ENCODE peak calls at places on chromosome 13, in eight cellular contexts. Z, I, L, E, V, N, W and Q are unnamed samples.
A peak's percentile ranks its signal among the peaks of the same experiment; 100 is the strongest.

GRCh38 chr13:53105477-53105876 is 76.9 kb downstream of the OLFM4 start:
- DNase-seq in E (no peak), V (no peak), Z (no peak), I (no peak), W (no peak), N (no peak), L (no peak), Q (no peak)

GRCh38 chr13:51585234-51585672 is 991 bp downstream of the WDFY2 start:
- DNase-seq in E (peak; percentile 45), L (no peak), N (no peak), I (no peak), V (no peak), W (no peak), Z (peak; percentile 40), Q (no peak)

GRCh38 chr13:24854311-24854710 is 90.3 kb downstream of the RNF17 start:
- DNase-seq in Z (peak; percentile 46), I (no peak), N (no peak), L (no peak), V (no peak), E (peak; percentile 18), W (no peak), Q (peak; percentile 30)

GRCh38 chr13:54373211-54373610 is 1344.6 kb downstream of the OLFM4 start:
- DNase-seq in L (no peak), N (no peak), E (no peak), W (no peak), I (no peak), Z (no peak), V (no peak), Q (no peak)

GRCh38 chr13:29845440-29846056 is 4.9 kb downstream of the UBL3 start:
- DNase-seq in Z (peak; percentile 57), V (no peak), L (no peak), W (no peak), I (no peak), N (peak; percentile 61), E (peak; percentile 40), Q (no peak)

GRCh38 chr13:95498886-95499285 is 53.6 kb upstream of the CLDN10 start:
- DNase-seq in N (no peak), W (no peak), E (no peak), I (no peak), V (no peak), Z (no peak), L (no peak), Q (no peak)

GRCh38 chr13:98386632-98387031 is 190.3 kb downstream of the STK24 start:
- DNase-seq in I (no peak), V (no peak), W (no peak), L (no peak), E (no peak), N (no peak), Z (no peak), Q (no peak)

GRCh38 chr13:58963321-58963720 is 1200.4 kb downstream of the DIAPH3 start:
- DNase-seq in N (no peak), Z (no peak), W (no peak), E (no peak), V (no peak), I (no peak), L (no peak), Q (no peak)

GRCh38 chr13:40664100-40665060 is 2.1 kb downstream of the FOXO1 start:
- DNase-seq in L (peak; percentile 94), Z (peak; percentile 38), N (peak; percentile 49), V (peak; percentile 77), E (peak; percentile 55), I (peak; percentile 90), W (peak; percentile 69), Q (no peak)

DNA sequence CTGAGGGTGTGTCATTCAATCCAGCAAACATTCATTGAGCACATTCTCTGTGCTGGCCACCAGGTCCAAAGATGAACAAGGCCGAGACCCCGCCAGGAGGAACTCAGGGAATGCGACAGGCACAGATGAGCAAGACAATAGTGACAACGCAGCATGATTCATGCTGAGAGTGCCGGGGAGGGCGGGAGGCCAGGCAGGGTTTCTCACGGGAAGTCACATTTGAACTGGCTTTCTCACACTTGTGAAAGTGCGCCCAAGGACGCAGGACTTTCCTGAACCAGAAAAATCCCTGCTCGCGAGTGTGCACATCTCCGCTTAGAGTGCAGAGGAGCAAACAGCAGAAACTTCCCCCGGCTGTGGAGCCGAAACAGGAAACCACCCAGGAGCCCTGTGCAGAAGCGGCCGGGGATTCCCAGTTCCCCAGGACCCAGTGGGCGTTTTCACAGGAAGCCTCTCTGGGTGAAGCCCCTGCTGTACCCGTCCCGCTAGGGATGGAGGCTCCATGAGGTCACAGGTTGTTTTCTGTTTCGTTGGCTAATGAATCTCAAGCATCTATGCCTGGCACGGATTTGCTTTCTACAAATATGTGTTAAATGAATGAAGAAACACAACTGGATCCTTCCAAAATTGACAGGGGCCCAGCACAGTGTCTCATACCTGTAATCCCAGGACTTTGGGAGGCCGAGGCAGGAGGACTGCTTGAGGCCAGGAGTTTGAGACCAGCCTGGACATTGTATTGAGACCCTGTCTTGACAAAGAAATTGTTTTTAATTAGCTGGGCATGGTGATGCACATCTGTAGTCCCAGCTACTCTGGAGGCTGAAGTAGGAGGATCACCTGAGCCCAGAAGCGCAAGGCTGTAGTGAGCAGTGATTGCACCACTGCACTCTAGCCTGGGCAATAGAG is 68.4 kb upstream of the TM9SF2 start:
- DNase-seq in L (peak; percentile 85), E (peak; percentile 60), Z (peak; percentile 36), W (no peak), V (peak; percentile 89), I (peak; percentile 84), N (peak; percentile 75), Q (no peak)
- H3K4me3 ChIP-seq in L (peak overlapping the region; percentile 27), E (no peak overlapping the region), Z (no peak overlapping the region), W (no peak overlapping the region), V (peak overlapping the region; percentile 19), I (peak overlapping the region; percentile 28), N (peak overlapping the region; percentile 57), Q (no peak overlapping the region)

DNA sequence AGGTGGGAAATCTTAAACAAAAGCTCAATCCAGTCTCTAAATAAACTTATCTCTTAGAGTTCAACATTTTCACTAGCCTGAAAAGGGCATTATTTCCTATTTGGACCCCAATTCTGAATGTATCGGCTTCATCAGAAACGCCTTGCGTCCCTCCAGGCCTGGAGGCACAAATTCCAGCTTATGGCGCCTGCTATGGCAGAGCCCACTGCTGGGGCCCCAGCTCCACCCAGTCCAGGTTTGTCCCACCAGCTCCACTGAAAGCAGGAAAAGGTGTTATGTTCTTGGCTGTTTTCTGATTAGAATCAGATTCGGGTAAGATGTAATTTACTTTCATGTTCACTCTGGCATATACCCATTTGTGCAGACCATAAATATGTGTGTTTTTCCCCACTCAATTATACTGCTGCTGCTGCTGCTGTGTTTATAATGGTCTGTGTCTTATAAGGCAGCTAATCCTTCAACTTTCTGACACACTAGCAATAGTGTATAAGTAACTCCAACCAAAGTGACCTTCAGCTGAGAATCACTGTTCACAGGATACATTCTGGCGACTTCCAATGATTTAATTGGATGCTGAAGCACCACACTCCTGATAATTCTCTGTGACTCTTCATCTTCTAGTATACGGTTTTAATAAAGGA is 6.4 kb downstream of the IRS2 start:
- DNase-seq in N (no peak), I (no peak), Z (no peak), W (no peak), L (no peak), E (no peak), V (no peak), Q (no peak)
- H3K4me3 ChIP-seq in N (peak overlapping the region; percentile 82), I (peak overlapping the region; percentile 88), Z (peak overlapping the region; percentile 62), W (no peak overlapping the region), L (peak overlapping the region; percentile 52), E (no peak overlapping the region), V (no peak overlapping the region), Q (no peak overlapping the region)

DNA sequence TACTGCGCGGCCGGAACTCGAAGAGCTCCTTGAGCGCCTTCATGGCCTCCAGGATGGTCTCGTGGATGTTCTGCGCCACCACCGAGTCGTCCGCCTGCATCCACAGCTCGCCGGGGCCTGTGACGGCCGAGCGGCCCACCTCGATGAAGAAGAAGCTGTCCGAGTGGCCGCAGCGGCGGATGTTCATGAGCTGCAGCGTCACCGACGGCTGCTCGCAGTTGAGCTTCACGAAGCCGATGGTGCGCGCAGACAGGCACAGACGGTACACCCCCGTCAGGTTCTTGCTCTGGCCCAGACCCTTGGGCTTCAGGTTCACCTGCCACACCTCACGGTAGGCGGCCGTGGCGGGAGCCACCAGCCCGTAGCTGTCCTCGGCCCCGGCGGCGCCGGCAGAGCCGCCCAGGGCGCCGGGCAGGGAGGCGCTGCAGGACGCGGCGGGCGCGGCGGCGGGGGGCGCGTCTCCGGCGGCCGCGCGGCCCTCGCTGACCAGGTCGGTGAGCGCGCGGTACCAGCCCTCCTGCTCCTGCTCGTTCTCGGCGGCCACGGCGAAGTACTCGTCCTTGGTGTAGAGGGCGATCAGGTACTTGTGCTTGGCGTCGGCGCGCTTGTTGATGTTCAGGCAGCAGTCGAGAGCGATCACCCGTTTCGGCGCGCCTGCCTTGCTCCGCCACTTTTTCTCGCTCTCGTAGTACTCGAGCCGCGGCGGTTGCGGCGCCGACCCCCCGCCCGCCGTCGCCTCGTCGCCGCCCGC is 1.1 kb downstream of the IRS2 start:
- DNase-seq in Z (peak; percentile 65), V (no peak), W (no peak), E (peak; percentile 68), I (peak; percentile 77), N (peak; percentile 33), L (peak; percentile 82), Q (no peak)
- H3K4me3 ChIP-seq in Z (peak overlapping the region; percentile 41), V (peak overlapping the region; percentile 10), W (peak overlapping the region; percentile 39), E (peak overlapping the region; percentile 91), I (peak overlapping the region; percentile 88), N (peak overlapping the region; percentile 67), L (peak overlapping the region; percentile 95), Q (peak overlapping the region; percentile 21)

DNA sequence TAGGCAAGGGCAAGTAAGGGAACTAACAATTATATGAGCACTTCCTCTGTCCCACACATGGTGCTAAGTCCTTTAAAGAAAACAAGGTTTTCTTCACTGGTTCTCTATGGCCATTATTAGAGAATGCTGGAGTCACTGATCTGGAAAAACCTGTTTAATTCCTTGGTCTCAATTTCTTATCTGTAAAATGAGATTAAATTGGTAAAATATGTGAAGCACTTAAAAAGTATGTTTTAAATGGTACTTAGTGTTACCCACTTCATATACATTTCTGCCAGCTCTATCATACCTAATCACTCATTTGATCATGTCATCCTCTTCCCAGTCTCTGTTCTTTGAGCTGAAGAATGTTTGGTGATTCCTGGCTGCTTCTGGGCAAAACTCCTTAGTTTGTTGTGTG is 39.4 kb downstream of the LRCH1 start:
- DNase-seq in V (no peak), L (no peak), E (no peak), W (no peak), I (no peak), Z (no peak), N (peak; percentile 3), Q (no peak)
- H3K4me3 ChIP-seq in V (no peak overlapping the region), L (no peak overlapping the region), E (no peak overlapping the region), W (no peak overlapping the region), I (no peak overlapping the region), Z (no peak overlapping the region), N (no peak overlapping the region), Q (no peak overlapping the region)

DNA sequence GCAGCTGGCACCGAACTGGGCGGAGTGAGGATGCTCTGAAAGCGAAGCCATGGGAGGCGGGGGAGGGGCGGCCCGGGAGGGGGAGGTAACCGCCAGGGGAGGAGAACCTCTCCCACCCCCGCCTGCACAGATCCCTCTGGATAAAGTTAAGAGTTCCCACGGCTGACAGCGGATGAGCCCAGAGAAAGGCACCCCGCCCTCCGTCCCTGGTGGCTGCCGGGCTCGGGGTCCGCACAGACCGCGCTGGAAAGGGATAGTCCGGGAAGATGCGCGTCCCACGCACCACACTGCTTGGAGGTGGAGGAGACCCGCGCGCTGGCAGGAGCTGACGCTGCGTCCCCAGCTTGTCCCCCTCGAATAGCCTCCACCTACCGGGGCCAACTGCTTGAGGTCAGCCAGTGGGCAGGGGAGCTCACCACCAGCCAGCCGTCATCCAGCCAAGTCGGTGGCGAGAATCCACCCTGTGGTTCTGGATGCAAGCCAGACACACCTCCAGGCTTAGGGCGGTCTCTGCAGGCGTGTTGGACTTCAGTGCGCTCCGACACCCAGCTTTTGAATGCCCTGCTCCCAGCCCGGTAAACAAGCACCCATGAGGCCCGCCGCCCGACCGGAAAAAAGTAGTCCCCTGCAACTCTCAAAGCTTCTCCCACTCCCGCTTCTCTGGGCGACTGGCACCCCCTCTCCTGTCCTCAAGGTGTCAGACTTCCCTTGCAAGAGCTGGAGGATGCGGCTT is at the start of gene TRPC4:
- DNase-seq in I (peak; percentile 81), E (peak; percentile 83), L (peak; percentile 64), Z (peak; percentile 61), W (peak; percentile 41), V (no peak), N (peak; percentile 54), Q (peak; percentile 11)
- H3K4me3 ChIP-seq in I (peak within 1 kb of the TSS; percentile 75), E (peak within 1 kb of the TSS; percentile 44), L (peak within 1 kb of the TSS; percentile 42), Z (peak within 1 kb of the TSS; percentile 73), W (peak within 1 kb of the TSS; percentile 34), V (no peak within 1 kb of the TSS), N (peak within 1 kb of the TSS; percentile 62), Q (no peak within 1 kb of the TSS)